ENCODE peak calls at places on chromosomes 2 and 18, in ten cellular contexts. One of them, this sample, is unnamed.

GRCh38 chr2:163690896-163691295 is 44.9 kb downstream of the FIGN start:
- DNase-seq in MG63: no peak
- DNase-seq in effector memory CD8-positive, alpha-beta T cell: no peak
- DNase-seq in right atrium auricular region: no peak
- DNase-seq in ACHN: peak; percentile 33
- DNase-seq in NCI-H2081: no peak
- DNase-seq in NCI-H1092 treated with DMSO at 0.1 percent for 48 hours: no peak
- DNase-seq in RWPE1: no peak
- DNase-seq in pulmonary artery endothelial cell: no peak
- DNase-seq in globus pallidus: no peak
- DNase-seq in this sample: no peak

GRCh38 chr2:46538393-46538792 is 59.0 kb downstream of the TMEM247 start:
- DNase-seq in MG63: no peak
- DNase-seq in effector memory CD8-positive, alpha-beta T cell: no peak
- DNase-seq in right atrium auricular region: peak; percentile 74
- DNase-seq in ACHN: no peak
- DNase-seq in NCI-H2081: no peak
- DNase-seq in NCI-H1092 treated with DMSO at 0.1 percent for 48 hours: no peak
- DNase-seq in RWPE1: no peak
- DNase-seq in pulmonary artery endothelial cell: no peak
- DNase-seq in globus pallidus: no peak
- DNase-seq in this sample: no peak

GRCh38 chr2:214830794-214831346 is 21.4 kb upstream of the BARD1 start:
- DNase-seq in MG63: no peak
- DNase-seq in effector memory CD8-positive, alpha-beta T cell: no peak
- DNase-seq in right atrium auricular region: no peak
- DNase-seq in ACHN: peak; percentile 33
- DNase-seq in NCI-H2081: no peak
- DNase-seq in NCI-H1092 treated with DMSO at 0.1 percent for 48 hours: no peak
- DNase-seq in RWPE1: no peak
- DNase-seq in pulmonary artery endothelial cell: no peak
- DNase-seq in globus pallidus: no peak
- DNase-seq in this sample: peak; percentile 47

GRCh38 chr2:160970052-160970846 is 190.0 kb upstream of the TANK start:
- DNase-seq in MG63: peak; percentile 27
- DNase-seq in effector memory CD8-positive, alpha-beta T cell: no peak
- DNase-seq in right atrium auricular region: no peak
- DNase-seq in ACHN: peak; percentile 90
- DNase-seq in NCI-H2081: peak; percentile 40
- DNase-seq in NCI-H1092 treated with DMSO at 0.1 percent for 48 hours: peak; percentile 30
- DNase-seq in RWPE1: peak; percentile 72
- DNase-seq in pulmonary artery endothelial cell: peak; percentile 60
- DNase-seq in globus pallidus: peak; percentile 24
- DNase-seq in this sample: peak; percentile 95

GRCh38 chr2:143476421-143477084 is 347.3 kb downstream of the ARHGAP15 start:
- DNase-seq in MG63: no peak
- DNase-seq in effector memory CD8-positive, alpha-beta T cell: no peak
- DNase-seq in right atrium auricular region: no peak
- DNase-seq in ACHN: no peak
- DNase-seq in NCI-H2081: no peak
- DNase-seq in NCI-H1092 treated with DMSO at 0.1 percent for 48 hours: no peak
- DNase-seq in RWPE1: no peak
- DNase-seq in pulmonary artery endothelial cell: no peak
- DNase-seq in globus pallidus: no peak
- DNase-seq in this sample: no peak

GRCh38 chr2:149039213-149039724 is 770 bp downstream of the LYPD6B start:
- DNase-seq in MG63: no peak
- DNase-seq in effector memory CD8-positive, alpha-beta T cell: no peak
- DNase-seq in right atrium auricular region: no peak
- DNase-seq in ACHN: no peak
- DNase-seq in NCI-H2081: no peak
- DNase-seq in NCI-H1092 treated with DMSO at 0.1 percent for 48 hours: no peak
- DNase-seq in RWPE1: no peak
- DNase-seq in pulmonary artery endothelial cell: no peak
- DNase-seq in globus pallidus: no peak
- DNase-seq in this sample: no peak

GRCh38 chr2:239958366-239958765 is 66.8 kb downstream of the NDUFA10 start:
- DNase-seq in MG63: no peak
- DNase-seq in effector memory CD8-positive, alpha-beta T cell: no peak
- DNase-seq in right atrium auricular region: no peak
- DNase-seq in ACHN: no peak
- DNase-seq in NCI-H2081: no peak
- DNase-seq in NCI-H1092 treated with DMSO at 0.1 percent for 48 hours: no peak
- DNase-seq in RWPE1: no peak
- DNase-seq in pulmonary artery endothelial cell: no peak
- DNase-seq in globus pallidus: no peak
- DNase-seq in this sample: no peak

GRCh38 chr18:49664086-49664890 is 102.4 kb downstream of the LIPG start:
- DNase-seq in MG63: no peak
- DNase-seq in effector memory CD8-positive, alpha-beta T cell: no peak
- DNase-seq in right atrium auricular region: no peak
- DNase-seq in ACHN: no peak
- DNase-seq in NCI-H2081: no peak
- DNase-seq in NCI-H1092 treated with DMSO at 0.1 percent for 48 hours: peak; percentile 5
- DNase-seq in RWPE1: no peak
- DNase-seq in pulmonary artery endothelial cell: peak; percentile 89
- DNase-seq in globus pallidus: no peak
- DNase-seq in this sample: no peak

GRCh38 chr2:16293398-16293797 is 353.0 kb downstream of the MYCN start:
- DNase-seq in MG63: no peak
- DNase-seq in effector memory CD8-positive, alpha-beta T cell: no peak
- DNase-seq in right atrium auricular region: no peak
- DNase-seq in ACHN: no peak
- DNase-seq in NCI-H2081: no peak
- DNase-seq in NCI-H1092 treated with DMSO at 0.1 percent for 48 hours: no peak
- DNase-seq in RWPE1: no peak
- DNase-seq in pulmonary artery endothelial cell: no peak
- DNase-seq in globus pallidus: no peak
- DNase-seq in this sample: no peak

GRCh38 chr18:3984163-3984757 is 470.8 kb downstream of the DLGAP1 start:
- DNase-seq in MG63: no peak
- DNase-seq in effector memory CD8-positive, alpha-beta T cell: no peak
- DNase-seq in right atrium auricular region: no peak
- DNase-seq in ACHN: no peak
- DNase-seq in NCI-H2081: no peak
- DNase-seq in NCI-H1092 treated with DMSO at 0.1 percent for 48 hours: no peak
- DNase-seq in RWPE1: no peak
- DNase-seq in pulmonary artery endothelial cell: no peak
- DNase-seq in globus pallidus: no peak
- DNase-seq in this sample: no peak

GRCh38 chr18:5894613-5895299 is 566 bp downstream of the TMEM200C start:
- DNase-seq in MG63: no peak
- DNase-seq in effector memory CD8-positive, alpha-beta T cell: no peak
- DNase-seq in right atrium auricular region: no peak
- DNase-seq in ACHN: no peak
- DNase-seq in NCI-H2081: peak; percentile 21
- DNase-seq in NCI-H1092 treated with DMSO at 0.1 percent for 48 hours: no peak
- DNase-seq in RWPE1: no peak
- DNase-seq in pulmonary artery endothelial cell: no peak
- DNase-seq in globus pallidus: no peak
- DNase-seq in this sample: no peak

GRCh38 chr2:7691961-7692656 is 774.9 kb downstream of the RNF144A start:
- DNase-seq in MG63: no peak
- DNase-seq in effector memory CD8-positive, alpha-beta T cell: no peak
- DNase-seq in right atrium auricular region: no peak
- DNase-seq in ACHN: no peak
- DNase-seq in NCI-H2081: no peak
- DNase-seq in NCI-H1092 treated with DMSO at 0.1 percent for 48 hours: no peak
- DNase-seq in RWPE1: no peak
- DNase-seq in pulmonary artery endothelial cell: no peak
- DNase-seq in globus pallidus: no peak
- DNase-seq in this sample: no peak

GRCh38 chr2:241393524-241394196 is 37.6 kb downstream of the FARP2 start:
- DNase-seq in MG63: no peak
- DNase-seq in effector memory CD8-positive, alpha-beta T cell: no peak
- DNase-seq in right atrium auricular region: no peak
- DNase-seq in ACHN: no peak
- DNase-seq in NCI-H2081: no peak
- DNase-seq in NCI-H1092 treated with DMSO at 0.1 percent for 48 hours: no peak
- DNase-seq in RWPE1: no peak
- DNase-seq in pulmonary artery endothelial cell: no peak
- DNase-seq in globus pallidus: peak; percentile 55
- DNase-seq in this sample: no peak

GRCh38 chr2:158291544-158292175 is 164.9 kb downstream of the CCDC148 start:
- DNase-seq in MG63: peak; percentile 26
- DNase-seq in effector memory CD8-positive, alpha-beta T cell: no peak
- DNase-seq in right atrium auricular region: no peak
- DNase-seq in ACHN: no peak
- DNase-seq in NCI-H2081: no peak
- DNase-seq in NCI-H1092 treated with DMSO at 0.1 percent for 48 hours: no peak
- DNase-seq in RWPE1: peak; percentile 3
- DNase-seq in pulmonary artery endothelial cell: no peak
- DNase-seq in globus pallidus: no peak
- DNase-seq in this sample: no peak

GRCh38 chr2:222733846-222734689 is 62.6 kb downstream of the MOGAT1 start:
- DNase-seq in MG63: peak; percentile 70
- DNase-seq in effector memory CD8-positive, alpha-beta T cell: no peak
- DNase-seq in right atrium auricular region: peak; percentile 61
- DNase-seq in ACHN: no peak
- DNase-seq in NCI-H2081: no peak
- DNase-seq in NCI-H1092 treated with DMSO at 0.1 percent for 48 hours: no peak
- DNase-seq in RWPE1: no peak
- DNase-seq in pulmonary artery endothelial cell: no peak
- DNase-seq in globus pallidus: peak; percentile 37
- DNase-seq in this sample: peak; percentile 21

GRCh38 chr2:43832457-43832856 is 6.2 kb downstream of the ABCG5 start:
- DNase-seq in MG63: no peak
- DNase-seq in effector memory CD8-positive, alpha-beta T cell: no peak
- DNase-seq in right atrium auricular region: no peak
- DNase-seq in ACHN: no peak
- DNase-seq in NCI-H2081: no peak
- DNase-seq in NCI-H1092 treated with DMSO at 0.1 percent for 48 hours: no peak
- DNase-seq in RWPE1: no peak
- DNase-seq in pulmonary artery endothelial cell: no peak
- DNase-seq in globus pallidus: no peak
- DNase-seq in this sample: no peak

GRCh38 chr18:51051105-51051712 is 21.2 kb downstream of the SMAD4 start:
- DNase-seq in MG63: no peak
- DNase-seq in effector memory CD8-positive, alpha-beta T cell: peak; percentile 10
- DNase-seq in right atrium auricular region: no peak
- DNase-seq in ACHN: peak; percentile 58
- DNase-seq in NCI-H2081: no peak
- DNase-seq in NCI-H1092 treated with DMSO at 0.1 percent for 48 hours: peak; percentile 62
- DNase-seq in RWPE1: peak; percentile 8
- DNase-seq in pulmonary artery endothelial cell: no peak
- DNase-seq in globus pallidus: peak; percentile 47
- DNase-seq in this sample: peak; percentile 56

GRCh38 chr2:70751881-70752280 is 16.1 kb downstream of the ADD2 start:
- DNase-seq in MG63: no peak
- DNase-seq in effector memory CD8-positive, alpha-beta T cell: no peak
- DNase-seq in right atrium auricular region: peak; percentile 18
- DNase-seq in ACHN: no peak
- DNase-seq in NCI-H2081: no peak
- DNase-seq in NCI-H1092 treated with DMSO at 0.1 percent for 48 hours: no peak
- DNase-seq in RWPE1: no peak
- DNase-seq in pulmonary artery endothelial cell: no peak
- DNase-seq in globus pallidus: no peak
- DNase-seq in this sample: no peak

GRCh38 chr2:190123956-190124355 is 61.4 kb upstream of the MSTN start:
- DNase-seq in MG63: no peak
- DNase-seq in effector memory CD8-positive, alpha-beta T cell: no peak
- DNase-seq in right atrium auricular region: no peak
- DNase-seq in ACHN: no peak
- DNase-seq in NCI-H2081: no peak
- DNase-seq in NCI-H1092 treated with DMSO at 0.1 percent for 48 hours: no peak
- DNase-seq in RWPE1: no peak
- DNase-seq in pulmonary artery endothelial cell: no peak
- DNase-seq in globus pallidus: no peak
- DNase-seq in this sample: no peak

GRCh38 chr2:72991439-72991725 is 74.1 kb downstream of the EMX1 start:
- DNase-seq in MG63: no peak
- DNase-seq in effector memory CD8-positive, alpha-beta T cell: no peak
- DNase-seq in right atrium auricular region: peak; percentile 48
- DNase-seq in ACHN: no peak
- DNase-seq in NCI-H2081: no peak
- DNase-seq in NCI-H1092 treated with DMSO at 0.1 percent for 48 hours: no peak
- DNase-seq in RWPE1: no peak
- DNase-seq in pulmonary artery endothelial cell: no peak
- DNase-seq in globus pallidus: no peak
- DNase-seq in this sample: no peak

GRCh38 chr2:163697846-163698637 is 37.8 kb downstream of the FIGN start:
- DNase-seq in MG63: no peak
- DNase-seq in effector memory CD8-positive, alpha-beta T cell: no peak
- DNase-seq in right atrium auricular region: no peak
- DNase-seq in ACHN: no peak
- DNase-seq in NCI-H2081: no peak
- DNase-seq in NCI-H1092 treated with DMSO at 0.1 percent for 48 hours: no peak
- DNase-seq in RWPE1: no peak
- DNase-seq in pulmonary artery endothelial cell: no peak
- DNase-seq in globus pallidus: no peak
- DNase-seq in this sample: no peak

GRCh38 chr2:54776494-54776893 is 53.0 kb downstream of the EML6 start:
- DNase-seq in MG63: no peak
- DNase-seq in effector memory CD8-positive, alpha-beta T cell: no peak
- DNase-seq in right atrium auricular region: no peak
- DNase-seq in ACHN: no peak
- DNase-seq in NCI-H2081: no peak
- DNase-seq in NCI-H1092 treated with DMSO at 0.1 percent for 48 hours: no peak
- DNase-seq in RWPE1: no peak
- DNase-seq in pulmonary artery endothelial cell: no peak
- DNase-seq in globus pallidus: no peak
- DNase-seq in this sample: no peak

GRCh38 chr2:210541280-210541902 is 15.0 kb upstream of the CPS1 start:
- DNase-seq in MG63: no peak
- DNase-seq in effector memory CD8-positive, alpha-beta T cell: no peak
- DNase-seq in right atrium auricular region: no peak
- DNase-seq in ACHN: no peak
- DNase-seq in NCI-H2081: no peak
- DNase-seq in NCI-H1092 treated with DMSO at 0.1 percent for 48 hours: no peak
- DNase-seq in RWPE1: no peak
- DNase-seq in pulmonary artery endothelial cell: no peak
- DNase-seq in globus pallidus: peak; percentile 17
- DNase-seq in this sample: no peak

GRCh38 chr2:157296958-157297357 is 28.7 kb downstream of the ERMN start:
- DNase-seq in MG63: no peak
- DNase-seq in effector memory CD8-positive, alpha-beta T cell: no peak
- DNase-seq in right atrium auricular region: no peak
- DNase-seq in ACHN: no peak
- DNase-seq in NCI-H2081: no peak
- DNase-seq in NCI-H1092 treated with DMSO at 0.1 percent for 48 hours: no peak
- DNase-seq in RWPE1: no peak
- DNase-seq in pulmonary artery endothelial cell: no peak
- DNase-seq in globus pallidus: no peak
- DNase-seq in this sample: no peak

GRCh38 chr2:24124003-24124585 is 825 bp downstream of the FAM228B start:
- DNase-seq in MG63: no peak
- DNase-seq in effector memory CD8-positive, alpha-beta T cell: no peak
- DNase-seq in right atrium auricular region: no peak
- DNase-seq in ACHN: peak; percentile 25
- DNase-seq in NCI-H2081: no peak
- DNase-seq in NCI-H1092 treated with DMSO at 0.1 percent for 48 hours: peak; percentile 59
- DNase-seq in RWPE1: no peak
- DNase-seq in pulmonary artery endothelial cell: no peak
- DNase-seq in globus pallidus: no peak
- DNase-seq in this sample: peak; percentile 25

This sample was measured in HT-29.